ENCODE peak calls at places on chromosomes 12 and 14, in five cellular contexts. J, T, H, E and G are unnamed samples.

GRCh38 chr12:112839386-112839972 is 47.9 kb downstream of the RPH3A start:
- DNase-seq in J (peak; percentile 47), T (no peak), H (peak; percentile 78), E (no peak), G (no peak)

GRCh38 chr14:29016050-29016900 is 249.7 kb downstream of the FOXG1 start:
- DNase-seq in J (peak; percentile 51), T (no peak), H (peak; percentile 64), E (no peak), G (no peak)

GRCh38 chr12:46219892-46220655 is 48.8 kb downstream of the SLC38A1 start:
- DNase-seq in J (peak; percentile 86), T (peak; percentile 59), H (peak; percentile 81), E (no peak), G (no peak)

GRCh38 chr12:129312048-129312447 is 458.8 kb downstream of the GLT1D1 start:
- DNase-seq in J (no peak), T (no peak), H (no peak), E (no peak), G (no peak)

GRCh38 chr12:53320352-53321195 is 836 bp downstream of the AAAS start:
- DNase-seq in J (no peak), T (no peak), H (no peak), E (no peak), G (no peak)

GRCh38 chr12:109741286-109741969 is 27.8 kb downstream of the FAM222A start:
- DNase-seq in J (no peak), T (peak; percentile 33), H (no peak), E (peak; percentile 17), G (no peak)

GRCh38 chr12:123071401-123072304 is 79.2 kb downstream of the PITPNM2 start:
- DNase-seq in J (no peak), T (no peak), H (no peak), E (no peak), G (no peak)

GRCh38 chr14:99752486-99753121 is 40.6 kb upstream of the EML1 start:
- DNase-seq in J (peak; percentile 76), T (peak; percentile 81), H (peak; percentile 59), E (no peak), G (no peak)

GRCh38 chr14:36582011-36582873 is at the start of gene NKX2-8:
- DNase-seq in J (no peak), T (no peak), H (no peak), E (no peak), G (no peak)

GRCh38 chr12:92030618-92031017 is 115.0 kb downstream of the BTG1 start:
- DNase-seq in J (peak; percentile 24), T (no peak), H (peak; percentile 73), E (peak; percentile 53), G (peak; percentile 58)

GRCh38 chr12:82440885-82441284 is 82.6 kb downstream of the METTL25 start:
- DNase-seq in J (peak; percentile 4), T (no peak), H (no peak), E (no peak), G (no peak)

GRCh38 chr14:55699131-55700057 is 119.4 kb downstream of the KTN1 start:
- DNase-seq in J (peak; percentile 50), T (peak; percentile 78), H (peak; percentile 70), E (no peak), G (no peak)

GRCh38 chr12:2225736-2226135 is 172.9 kb downstream of the CACNA1C start:
- DNase-seq in J (peak; percentile 78), T (no peak), H (no peak), E (no peak), G (no peak)

GRCh38 chr12:85188609-85189008 is 91.4 kb upstream of the ALX1 start:
- DNase-seq in J (no peak), T (no peak), H (no peak), E (no peak), G (no peak)

GRCh38 chr14:67510121-67510520 is 21.6 kb upstream of the TMEM229B start:
- DNase-seq in J (peak; percentile 30), T (no peak), H (peak; percentile 13), E (no peak), G (no peak)

GRCh38 chr14:75660238-75660629 is 442 bp downstream of the ERG28 start:
- DNase-seq in J (no peak), T (no peak), H (no peak), E (no peak), G (no peak)
- H3K4me3 ChIP-seq in J (peak overlapping the region; percentile 88), T (peak overlapping the region; percentile 66), H (peak overlapping the region; percentile 98), E (peak overlapping the region; percentile 84), G (peak overlapping the region; percentile 87)

DNA sequence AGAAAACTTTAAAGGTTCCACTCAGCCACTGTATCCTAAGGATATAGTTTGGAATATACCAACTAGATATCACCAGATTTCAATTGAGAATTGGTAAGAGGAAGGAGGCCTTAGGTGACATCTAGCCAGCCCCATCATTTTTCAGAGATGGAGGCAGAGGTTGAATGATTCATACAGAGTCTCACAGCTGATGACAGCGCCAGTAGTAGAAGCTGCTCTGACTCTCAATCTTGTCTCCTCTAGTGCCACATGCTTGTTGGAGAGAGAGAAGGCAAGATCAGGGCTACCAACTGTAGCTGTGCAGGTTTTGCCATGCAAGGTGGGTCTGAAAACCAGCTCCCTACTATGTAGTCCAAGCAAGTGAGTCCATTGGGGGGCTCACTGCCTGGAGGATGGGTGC is 6.1 kb downstream of the FRMD6 start:
- DNase-seq in J (peak; percentile 61), T (no peak), H (no peak), E (no peak), G (no peak)
- H3K4me3 ChIP-seq in J (no peak overlapping the region), T (no peak overlapping the region), H (no peak overlapping the region), E (no peak overlapping the region), G (no peak overlapping the region)

GRCh38 chr14:104677506-104678332 is 11.7 kb upstream of the INF2 start:
- DNase-seq in J (peak; percentile 81), T (no peak), H (peak; percentile 83), E (peak; percentile 69), G (no peak)

GRCh38 chr14:104680806-104681688 is 8.4 kb upstream of the INF2 start:
- DNase-seq in J (peak; percentile 85), T (no peak), H (peak; percentile 82), E (peak; percentile 87), G (no peak)

GRCh38 chr14:104680056-104680805 is 9.2 kb upstream of the INF2 start:
- DNase-seq in J (peak; percentile 85), T (no peak), H (peak; percentile 79), E (peak; percentile 77), G (no peak)

GRCh38 chr14:104678346-104678745 is 11.1 kb upstream of the INF2 start:
- DNase-seq in J (peak; percentile 34), T (no peak), H (peak; percentile 42), E (no peak), G (no peak)

DNA sequence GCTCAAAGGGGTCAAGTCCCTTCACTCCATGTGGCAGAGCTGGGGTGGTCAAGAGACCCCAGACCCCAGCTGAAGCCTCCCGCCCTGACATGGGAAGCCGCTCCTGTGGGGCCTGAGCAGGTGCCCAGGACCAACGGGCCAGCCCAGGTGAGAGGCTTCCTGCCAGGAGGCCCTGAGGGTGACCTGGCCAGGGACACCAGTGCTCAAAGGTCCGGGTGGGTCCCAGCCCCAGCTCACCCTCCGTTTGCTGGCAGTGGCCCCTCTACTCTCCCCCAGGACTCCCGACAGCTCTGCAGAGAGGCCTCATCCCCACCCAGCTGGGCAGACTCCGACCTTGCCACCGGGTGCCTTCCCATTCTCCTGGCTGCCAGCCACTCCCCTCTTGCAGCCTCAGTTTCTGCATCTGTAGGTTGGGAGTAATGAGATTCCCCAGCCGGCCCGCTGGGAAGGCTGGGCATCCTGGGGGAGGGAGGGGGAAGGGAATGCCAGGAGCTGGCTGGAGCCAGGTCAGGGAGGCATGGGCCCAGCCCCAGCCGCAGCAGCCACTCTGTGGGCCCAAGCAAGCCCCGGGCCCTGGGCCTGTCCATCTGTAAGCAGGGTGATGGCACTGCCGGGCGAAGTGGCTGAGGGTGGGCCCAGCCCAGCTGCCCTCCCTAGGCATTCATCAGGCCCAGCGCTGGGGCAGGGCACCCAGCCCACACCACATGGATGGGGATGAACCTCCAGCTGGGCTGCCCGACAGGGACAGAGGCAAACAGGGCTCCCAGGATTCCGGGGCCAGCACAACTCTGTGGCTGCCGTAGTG is 10.3 kb upstream of the INF2 start:
- DNase-seq in J (no peak), T (no peak), H (no peak), E (no peak), G (no peak)
- H3K4me3 ChIP-seq in J (no peak overlapping the region), T (no peak overlapping the region), H (no peak overlapping the region), E (no peak overlapping the region), G (no peak overlapping the region)

GRCh38 chr14:94026173-94026885 is at the start of gene OTUB2:
- DNase-seq in J (peak; percentile 98), T (peak; percentile 98), H (peak; percentile 99), E (peak; percentile 98), G (peak; percentile 95)

GRCh38 chr14:94024549-94024948 is 1.6 kb upstream of the OTUB2 start:
- DNase-seq in J (no peak), T (no peak), H (no peak), E (no peak), G (no peak)

GRCh38 chr14:94026886-94027469 is 838 bp downstream of the OTUB2 start:
- DNase-seq in J (no peak), T (no peak), H (no peak), E (no peak), G (no peak)

GRCh38 chr14:94027566-94028449 is 1.7 kb downstream of the OTUB2 start:
- DNase-seq in J (no peak), T (no peak), H (no peak), E (peak; percentile 30), G (no peak)

GRCh38 chr14:94025720-94026119 is 420 bp upstream of the OTUB2 start:
- DNase-seq in J (no peak), T (no peak), H (no peak), E (no peak), G (no peak)
- H3K4me3 ChIP-seq in J (peak overlapping the region; percentile 12), T (peak overlapping the region; percentile 33), H (no peak overlapping the region), E (peak overlapping the region; percentile 81), G (peak overlapping the region; percentile 66)

DNA sequence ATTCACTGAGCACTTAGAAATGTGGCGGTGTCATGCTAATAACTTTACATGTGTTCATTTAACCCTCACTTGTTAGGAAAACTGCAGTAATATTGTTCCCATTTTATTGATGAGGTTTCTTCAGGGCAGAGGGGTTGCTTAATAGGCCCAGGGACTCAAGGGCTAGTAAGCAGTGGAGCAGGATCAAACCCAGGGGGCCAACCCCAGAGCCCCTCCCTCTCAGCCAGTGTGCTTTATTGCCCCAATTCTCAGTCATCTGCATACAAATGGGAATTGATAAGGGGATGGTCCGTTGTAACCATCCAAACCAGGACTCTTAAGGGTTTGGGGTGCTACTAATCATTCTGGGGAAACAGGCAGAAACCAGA is 142.8 kb upstream of the AMIGO2 start:
- DNase-seq in J (no peak), T (no peak), H (no peak), E (no peak), G (no peak)
- H3K4me3 ChIP-seq in J (no peak overlapping the region), T (no peak overlapping the region), H (no peak overlapping the region), E (no peak overlapping the region), G (no peak overlapping the region)